ENCODE peak calls at places on chromosomes 4 and X, in nine cellular contexts. Z is breast epithelium, N is frontal cortex, R is choroid plexus epithelial cell, G is putamen, O is substantia nigra, M is neural crest cell, D is GM19239, W is NCI-H510A. Q is an unnamed sample.

GRCh38 chr4:152606800-152607577 is 71.1 kb upstream of the FBXW7 start:
- DNase-seq in G (no peak), M (no peak), D (no peak), R (no peak), N (no peak), Z (no peak), W (no peak), O (no peak), Q (no peak)

GRCh38 chrX:149718757-149719156 is 6.9 kb downstream of the MAGEA11 start:
- DNase-seq in N (no peak), Z (no peak), M (no peak), D (no peak), G (no peak), O (no peak), W (no peak), R (no peak), Q (no peak)

GRCh38 chrX:56800801-56801200 is 71.8 kb downstream of the NBDY start:
- DNase-seq in D (no peak), R (no peak), Z (no peak), W (no peak), O (no peak), M (no peak), N (no peak), G (no peak), Q (peak)

GRCh38 chrX:70554081-70554480 is 109.4 kb downstream of the DLG3 start:
- DNase-seq in R (peak), Z (no peak), N (no peak), D (no peak), G (no peak), M (no peak), O (no peak), W (no peak), Q (no peak)

GRCh38 chr4:81096566-81096965 is 66.1 kb downstream of the BMP3 start:
- DNase-seq in G (no peak), Z (no peak), R (peak), W (no peak), N (no peak), M (no peak), D (no peak), O (no peak), Q (no peak)

GRCh38 chrX:85851418-85851817 is 195.9 kb downstream of the CHM start:
- DNase-seq in M (no peak), O (peak), Z (no peak), N (no peak), G (no peak), D (no peak), R (peak), W (no peak), Q (no peak)

GRCh38 chrX:144716187-144716586 is 531.1 kb upstream of the SPANXN1 start:
- DNase-seq in Z (no peak), R (no peak), W (no peak), O (no peak), D (no peak), M (no peak), N (no peak), G (no peak), Q (no peak)

GRCh38 chr4:85168456-85168855 is 202.0 kb upstream of the WDFY3 start:
- DNase-seq in M (no peak), G (no peak), W (no peak), N (no peak), Z (no peak), O (no peak), R (no peak), D (no peak), Q (no peak)

GRCh38 chrX:31314921-31315320 is 243.1 kb upstream of the FTHL17 start:
- DNase-seq in G (peak), W (no peak), O (no peak), D (no peak), R (peak), N (no peak), Z (no peak), M (no peak), Q (no peak)

Q was measured in stimulated activated naive B cell treated with anti-CD40 and anti-IgM and Interleukin-4, amounts not matched to agents 10 μg/mL and 1 μg/mL and 100 μg/mL, for 72 hours.